ENCODE peak calls at places on chromosomes 3 and 15, in seven cellular contexts. R, B, X, K, G, M and I are unnamed samples.

GRCh38 chr3:9582332-9582731 is 28.7 kb upstream of the LHFPL4 start:
- DNase-seq in X (no peak), K (no peak), R (no peak), M (no peak), G (no peak), B (no peak), I (no peak)

GRCh38 chr3:177057768-177058167 is 139.5 kb downstream of the TBL1XR1 start:
- DNase-seq in B (no peak), R (no peak), X (peak), M (no peak), K (no peak), G (no peak), I (no peak)

GRCh38 chr3:50226888-50227389 is 9.1 kb upstream of the GNAI2 start:
- DNase-seq in R (no peak), G (peak), K (no peak), M (no peak), B (no peak), X (no peak), I (no peak)

GRCh38 chr15:69556344-69556743 is 103.7 kb downstream of the RPLP1 start:
- DNase-seq in R (no peak), K (no peak), G (no peak), M (no peak), B (no peak), X (no peak), I (no peak)

GRCh38 chr3:98647197-98647596 is 53.8 kb upstream of the CPOX start:
- DNase-seq in R (no peak), K (no peak), B (no peak), X (no peak), G (no peak), M (no peak), I (no peak)

GRCh38 chr3:126393563-126393962 is 1.1 kb upstream of the CFAP100 start:
- DNase-seq in X (no peak), G (no peak), B (no peak), R (no peak), M (no peak), K (no peak), I (no peak)

GRCh38 chr15:96495386-96495785 is 164.9 kb downstream of the NR2F2 start:
- DNase-seq in X (no peak), B (no peak), K (no peak), R (no peak), G (no peak), M (no peak), I (no peak)

GRCh38 chr15:40081691-40082194 is 26.9 kb downstream of the BMF start:
- DNase-seq in M (peak), G (peak), X (no peak), K (peak), R (peak), B (peak), I (no peak)

GRCh38 chr3:140530603-140531002 is 147.3 kb upstream of the TRIM42 start:
- DNase-seq in B (no peak), M (no peak), K (no peak), X (no peak), R (no peak), G (no peak), I (no peak)

GRCh38 chr15:69909719-69910444 is 187.8 kb downstream of the TLE3 start:
- DNase-seq in M (no peak), R (no peak), X (no peak), G (no peak), K (no peak), B (no peak), I (no peak)

GRCh38 chr15:79128556-79128955 is 38.0 kb upstream of the RASGRF1 start:
- DNase-seq in R (no peak), B (no peak), K (no peak), X (no peak), G (no peak), M (no peak), I (no peak)

GRCh38 chr3:112699436-112699978 is 58.6 kb upstream of the CCDC80 start:
- DNase-seq in G (no peak), B (peak), X (no peak), R (no peak), M (no peak), K (no peak), I (no peak)

GRCh38 chr15:66985653-66986052 is 79.7 kb upstream of the SMAD3 start:
- DNase-seq in X (no peak), R (no peak), G (no peak), M (no peak), B (no peak), K (no peak), I (no peak)

GRCh38 chr15:40064231-40064894 is 25.4 kb upstream of the SRP14 start:
- DNase-seq in G (no peak), M (peak), K (no peak), X (no peak), B (peak), R (no peak), I (no peak)

GRCh38 chr3:27723803-27724458 is 1.8 kb upstream of the EOMES start:
- DNase-seq in R (no peak), B (no peak), K (no peak), X (no peak), M (no peak), G (no peak), I (no peak)

GRCh38 chr15:77554306-77555080 is 78.2 kb downstream of the LINGO1 start:
- DNase-seq in B (no peak), G (no peak), M (no peak), K (no peak), X (no peak), R (peak), I (peak)

GRCh38 chr3:50319872-50320625 is 2.5 kb downstream of the HYAL2 start:
- DNase-seq in R (no peak), K (peak), X (no peak), G (no peak), B (no peak), M (peak), I (no peak)

GRCh38 chr3:143910756-143911155 is 60.9 kb upstream of the DIPK2A start:
- DNase-seq in R (no peak), X (no peak), M (no peak), K (no peak), B (no peak), G (no peak), I (no peak)

GRCh38 chr15:37078000-37078399 is 22.3 kb downstream of the MEIS2 start:
- DNase-seq in M (no peak), G (no peak), X (no peak), B (no peak), K (no peak), R (no peak), I (no peak)

GRCh38 chr3:73086071-73086494 is 24.6 kb downstream of the EBLN2 start:
- DNase-seq in M (peak), R (peak), K (no peak), B (peak), G (peak), X (peak), I (peak)

GRCh38 chr15:68646156-68646555 is 67.4 kb downstream of the CORO2B start:
- DNase-seq in R (no peak), M (no peak), X (no peak), G (no peak), K (no peak), B (no peak), I (peak)

GRCh38 chr3:152026033-152026556 is 152.7 kb downstream of the SUCNR1 start:
- DNase-seq in M (no peak), B (peak), G (no peak), R (no peak), K (no peak), X (no peak), I (no peak)

GRCh38 chr15:60859996-60860494 is 369.1 kb downstream of the RORA start:
- DNase-seq in R (no peak), B (no peak), G (no peak), X (no peak), K (no peak), M (no peak), I (no peak)

GRCh38 chr15:100170280-100170654 is 171.5 kb downstream of the ADAMTS17 start:
- DNase-seq in K (no peak), B (no peak), R (no peak), M (no peak), X (no peak), G (no peak), I (no peak)

GRCh38 chr3:101036213-101036618 is 43.0 kb upstream of the ABI3BP start:
- DNase-seq in G (no peak), R (no peak), M (no peak), K (no peak), X (no peak), B (peak), I (no peak)

GRCh38 chr3:22306454-22306853 is 555.4 kb upstream of the ZNF385D start:
- DNase-seq in X (no peak), B (no peak), G (no peak), K (no peak), M (no peak), R (no peak), I (no peak)

GRCh38 chr15:73927003-73927475 is 777 bp downstream of the LOXL1 start:
- DNase-seq in R (peak), M (peak), G (peak), X (peak), B (no peak), K (peak), I (peak)

GRCh38 chr3:10949197-10949596 is 43.4 kb upstream of the SLC6A1 start:
- DNase-seq in M (no peak), R (no peak), K (no peak), B (no peak), G (no peak), X (no peak), I (no peak)

GRCh38 chr3:35223636-35224035 is 415.7 kb upstream of the ARPP21 start:
- DNase-seq in K (no peak), M (no peak), G (no peak), X (no peak), R (no peak), B (no peak), I (no peak)
- TF ChIP-seq CTCF in K (no peak), M (no peak), G (no peak), X (no peak), R (no peak), B (no peak), I (no peak)

DNA sequence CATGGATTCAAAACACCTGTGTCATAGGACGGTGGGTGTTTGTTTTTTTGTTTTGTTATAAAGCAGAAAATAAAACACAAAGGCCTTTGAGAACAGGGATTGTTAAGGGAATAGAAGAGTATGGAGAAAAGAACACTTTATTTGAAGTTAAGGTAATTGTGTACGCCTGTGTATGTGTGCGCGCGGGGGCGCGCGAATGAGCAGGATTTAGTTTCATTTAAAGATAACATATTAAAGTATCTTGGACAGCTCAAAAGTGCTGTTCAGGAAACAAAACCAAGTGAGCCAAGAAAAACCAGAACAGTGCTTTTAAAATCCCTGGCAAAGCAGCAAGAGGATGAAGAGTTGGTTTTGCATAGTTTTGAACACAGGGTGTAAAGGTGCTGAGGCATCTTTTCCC is 1.9 kb downstream of the CPNE4 start:
- DNase-seq in M (no peak), K (no peak), G (no peak), R (no peak), X (no peak), B (no peak), I (no peak)
- TF ChIP-seq CTCF in M (no peak), K (no peak), G (no peak), R (no peak), X (no peak), B (no peak), I (no peak)

GRCh38 chr15:97804950-97805349 is 155.6 kb upstream of the ARRDC4 start:
- DNase-seq in R (no peak), B (no peak), K (no peak), X (no peak), G (no peak), M (no peak), I (no peak)
- TF ChIP-seq CTCF in R (no peak), B (no peak), K (no peak), X (no peak), G (no peak), M (no peak), I (no peak)

DNA sequence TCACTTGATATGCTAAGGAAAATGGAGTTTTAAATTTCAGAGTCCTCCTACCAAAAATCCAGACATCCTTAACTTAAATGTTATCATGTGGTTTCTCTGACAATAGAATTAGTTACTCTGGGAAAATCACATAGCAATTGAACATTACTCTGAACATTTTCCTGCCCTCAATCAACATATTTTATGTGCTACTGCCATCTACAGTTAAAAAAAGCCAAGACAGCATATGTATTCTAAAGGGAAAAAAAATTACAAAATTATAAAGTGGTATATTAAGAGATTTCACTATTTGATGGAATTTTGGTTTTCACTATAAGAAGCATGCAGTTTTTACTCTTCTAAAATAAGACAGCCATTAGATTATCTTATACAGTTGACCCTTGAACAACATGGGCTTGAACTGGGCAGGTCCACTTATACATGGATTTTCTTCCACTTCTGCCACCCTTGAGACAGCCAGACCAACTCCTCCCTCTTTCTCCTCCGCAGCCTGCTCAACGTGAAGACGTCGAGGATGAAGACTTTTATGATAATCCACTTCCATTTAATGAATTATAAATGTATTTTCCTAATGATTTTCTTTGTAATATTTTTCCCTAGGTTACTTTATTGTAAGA is 122.3 kb downstream of the ATP1B3 start:
- DNase-seq in K (no peak), G (peak), R (no peak), M (no peak), X (no peak), B (no peak), I (no peak)
- TF ChIP-seq CTCF in K (peak), G (peak), R (peak), M (no peak), X (peak), B (peak), I (no peak)

GRCh38 chr15:41660235-41661077 is at the start of gene MGA:
- DNase-seq in M (peak), B (peak), G (peak), R (peak), K (peak), X (peak), I (peak)
- TF ChIP-seq CTCF in M (no peak), B (peak), G (peak), R (peak), K (peak), X (no peak), I (no peak)

GRCh38 chr3:170062769-170063168 is 25.0 kb downstream of the GPR160 start:
- DNase-seq in M (no peak), B (no peak), R (no peak), G (no peak), K (no peak), X (no peak), I (no peak)
- TF ChIP-seq CTCF in M (no peak), B (peak), R (no peak), G (no peak), K (no peak), X (no peak), I (no peak)

DNA sequence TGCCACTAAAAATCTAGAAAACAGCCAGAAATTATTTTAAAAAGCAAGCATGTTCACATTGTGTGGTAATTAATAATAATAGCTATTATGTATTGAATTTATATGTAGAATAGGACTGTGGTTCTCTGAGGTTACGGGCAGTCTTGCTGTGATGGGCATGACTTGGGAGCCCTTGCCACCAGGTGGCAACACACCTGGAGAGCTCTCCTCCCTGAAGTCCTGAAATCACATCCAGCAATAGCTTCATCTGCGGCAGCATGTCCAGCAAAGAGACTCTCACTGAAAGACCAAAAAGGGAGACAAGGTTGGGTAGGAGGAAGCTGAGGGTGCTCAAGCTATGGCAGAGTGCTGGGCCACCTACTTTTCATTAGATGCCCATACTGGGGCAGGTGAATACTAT is 206.8 kb upstream of the IL12A start:
- DNase-seq in K (no peak), X (no peak), G (no peak), B (no peak), M (no peak), R (no peak), I (no peak)
- TF ChIP-seq CTCF in K (no peak), X (no peak), G (no peak), B (no peak), M (no peak), R (no peak), I (no peak)

GRCh38 chr3:87057474-87057873 is 66.5 kb upstream of the VGLL3 start:
- DNase-seq in K (no peak), B (no peak), M (no peak), G (no peak), X (no peak), R (no peak), I (no peak)

DNA sequence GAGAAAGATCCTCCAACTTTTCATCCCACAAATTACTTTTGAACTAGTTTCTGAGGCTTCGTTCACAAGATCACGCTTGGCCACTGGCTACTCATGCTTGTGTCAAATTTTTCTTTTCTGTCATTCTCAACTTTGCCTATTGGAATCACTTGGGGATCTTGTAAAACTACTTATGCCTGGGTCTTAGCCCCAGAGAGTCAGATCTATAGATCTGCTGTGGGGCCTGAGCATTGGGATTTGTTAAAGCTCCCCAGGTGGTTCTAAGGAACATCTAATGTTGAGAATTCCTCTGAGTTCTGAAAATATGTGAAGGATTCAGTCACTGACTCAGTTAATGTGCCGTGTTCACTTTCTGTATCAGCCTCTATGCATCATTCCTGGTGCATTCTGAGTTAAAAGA is 71.7 kb upstream of the VGLL3 start:
- DNase-seq in B (no peak), X (no peak), K (no peak), R (no peak), M (no peak), G (no peak), I (no peak)
- TF ChIP-seq CTCF in B (no peak), X (no peak), K (no peak), R (no peak), M (no peak), G (no peak), I (no peak)

GRCh38 chr3:40925228-40925627 is 274.1 kb upstream of the CTNNB1 start:
- DNase-seq in G (no peak), M (no peak), K (no peak), B (no peak), R (no peak), X (no peak), I (no peak)

GRCh38 chr3:40930772-40931171 is 268.5 kb upstream of the CTNNB1 start:
- DNase-seq in B (no peak), K (no peak), X (no peak), R (no peak), M (no peak), G (no peak), I (no peak)

GRCh38 chr3:40924559-40925058 is 274.7 kb upstream of the CTNNB1 start:
- DNase-seq in G (no peak), B (no peak), M (no peak), X (no peak), R (no peak), K (no peak), I (no peak)

GRCh38 chr3:40930131-40930538 is 269.2 kb upstream of the CTNNB1 start:
- DNase-seq in R (no peak), X (no peak), K (no peak), G (peak), B (peak), M (no peak), I (no peak)
- TF ChIP-seq CTCF in R (no peak), X (no peak), K (no peak), G (peak), B (peak), M (no peak), I (no peak)